ENCODE peak calls at places on chromosomes 12 and 14, in eight cellular contexts. U is natural killer cell treated with Interleukin-12 subunit alpha and Interleukin-12 subunit beta and Interleukin-15 and Interleukin-18, amount 100 ng/mL, for 72 hours; L is kidney epithelial cell; T is cerebellar cortex; D is CD4-positive, alpha-beta T cell; Q is fibroblast of the aortic adventitia; P is cardiac fibroblast; J is progenitor cell of endocrine pancreas. N is an unnamed sample.

GRCh38 chr12:49890096-49890461 is 13.6 kb downstream of the FAIM2 start:
- DNase-seq in P (no peak), U (no peak), Q (no peak), J (no peak), L (no peak), T (no peak), D (no peak), N (no peak)

GRCh38 chr12:30166416-30166815 is 382.7 kb upstream of the TMTC1 start:
- DNase-seq in Q (peak), P (peak), J (no peak), L (no peak), D (no peak), T (no peak), U (no peak), N (no peak)

GRCh38 chr12:56565510-56566101 is 44.0 kb downstream of the RBMS2 start:
- DNase-seq in U (no peak), Q (peak), L (peak), T (no peak), P (peak), J (no peak), D (no peak), N (peak)

GRCh38 chr12:78387721-78388120 is 476.9 kb upstream of the SYT1 start:
- DNase-seq in P (no peak), U (no peak), L (no peak), T (peak), Q (no peak), J (no peak), D (no peak), N (no peak)

GRCh38 chr14:34707722-34708121 is 6.7 kb downstream of the CFL2 start:
- DNase-seq in Q (no peak), L (no peak), D (no peak), U (no peak), P (no peak), T (no peak), J (no peak), N (no peak)

GRCh38 chr12:113233967-113234366 is 12.7 kb downstream of the TPCN1 start:
- DNase-seq in J (no peak), P (no peak), Q (no peak), T (no peak), D (no peak), U (no peak), L (no peak), N (no peak)

GRCh38 chr12:104147346-104147745 is 9.3 kb upstream of the NFYB start:
- DNase-seq in D (no peak), Q (no peak), J (no peak), P (no peak), U (no peak), T (no peak), L (no peak), N (no peak)

GRCh38 chr14:38171197-38171596 is 36.5 kb upstream of the SSTR1 start:
- DNase-seq in U (no peak), D (no peak), J (no peak), T (no peak), P (no peak), L (peak), Q (no peak), N (no peak)

GRCh38 chr14:22084393-22085281 is 411.0 kb upstream of the OR4E1 start:
- DNase-seq in P (peak), U (peak), L (no peak), J (no peak), D (no peak), T (peak), Q (peak), N (peak)

GRCh38 chr12:126856958-126857357 is 1410.0 kb upstream of the TMEM132C start:
- DNase-seq in T (no peak), U (no peak), Q (no peak), J (no peak), D (no peak), P (no peak), L (no peak), N (no peak)

GRCh38 chr14:36785511-36785910 is 123.9 kb downstream of the PAX9 start:
- DNase-seq in U (no peak), J (no peak), Q (no peak), P (no peak), L (no peak), D (no peak), T (no peak), N (no peak)

GRCh38 chr12:67804168-67804567 is 155.6 kb downstream of the DYRK2 start:
- DNase-seq in U (no peak), Q (no peak), T (no peak), J (no peak), P (no peak), D (peak), L (no peak), N (no peak)

GRCh38 chr12:90964616-90965015 is 9.6 kb upstream of the CCER1 start:
- DNase-seq in J (no peak), D (no peak), Q (no peak), L (no peak), U (no peak), T (no peak), P (no peak), N (no peak)

GRCh38 chr12:591167-591570 is 72.1 kb downstream of the NINJ2 start:
- DNase-seq in D (no peak), U (no peak), T (no peak), L (no peak), P (no peak), Q (no peak), J (no peak), N (no peak)

GRCh38 chr12:79661629-79662028 is 29.1 kb downstream of the PAWR start:
- DNase-seq in J (no peak), U (no peak), T (no peak), Q (no peak), D (no peak), L (no peak), P (no peak), N (no peak)

GRCh38 chr14:20998674-20999366 is at the start of gene SLC39A2:
- DNase-seq in D (no peak), P (peak), T (no peak), J (no peak), L (peak), U (no peak), Q (peak), N (no peak)

GRCh38 chr12:123041811-123042655 is 61.6 kb downstream of the ARL6IP4 start:
- DNase-seq in P (peak), D (no peak), L (no peak), Q (peak), J (no peak), T (no peak), U (peak), N (no peak)

GRCh38 chr14:22556990-22557623 is 31.9 kb downstream of the DAD1 start:
- DNase-seq in T (peak), U (peak), J (peak), Q (peak), P (peak), L (no peak), D (peak), N (peak)

GRCh38 chr12:50600364-50600763 is 95.6 kb downstream of the DIP2B start:
- DNase-seq in D (no peak), T (no peak), Q (no peak), L (no peak), U (no peak), P (no peak), J (no peak), N (no peak)

GRCh38 chr14:103185051-103186027 is 62.1 kb downstream of the TNFAIP2 start:
- DNase-seq in L (no peak), U (no peak), J (no peak), D (no peak), T (peak), Q (peak), P (peak), N (peak)

GRCh38 chr12:58051378-58051777 is 110.0 kb downstream of the ATP23 start:
- DNase-seq in T (no peak), P (no peak), Q (no peak), U (no peak), J (no peak), L (no peak), D (no peak), N (no peak)

GRCh38 chr14:21729703-21730212 is 56.1 kb upstream of the OR4E1 start:
- DNase-seq in P (no peak), J (no peak), D (no peak), Q (no peak), U (no peak), T (no peak), L (no peak), N (no peak)

GRCh38 chr12:113214938-113215400 is 6.3 kb upstream of the TPCN1 start:
- DNase-seq in Q (peak), J (no peak), T (no peak), P (peak), U (peak), L (peak), D (no peak), N (no peak)

GRCh38 chr12:108798551-108799221 is 58.7 kb downstream of the SSH1 start:
- DNase-seq in T (peak), J (no peak), L (no peak), P (peak), U (peak), Q (peak), D (no peak), N (no peak)

GRCh38 chr12:63006536-63006935 is 71.6 kb upstream of the PPM1H start:
- DNase-seq in J (no peak), Q (no peak), L (no peak), U (no peak), D (no peak), P (no peak), T (no peak), N (no peak)

GRCh38 chr12:105861232-105861631 is 277.5 kb downstream of the NUAK1 start:
- DNase-seq in D (no peak), Q (no peak), L (no peak), T (no peak), P (no peak), U (no peak), J (no peak), N (no peak)

N was measured in GM13976.